ENCODE peak calls at places on chromosomes 7 and 10, in ten cellular contexts. One of them, this sample, is unnamed.
A peak's percentile ranks its signal among the peaks of the same experiment; 100 is the strongest.

GRCh38 chr10:102633282-102633681 is 11.0 kb upstream of the TRIM8 start:
- DNase-seq in Peyer's patch: no peak
- DNase-seq in H9: no peak
- DNase-seq in CD8-positive, alpha-beta memory T cell: no peak
- DNase-seq in suprapubic skin: no peak
- DNase-seq in HepG2: no peak
- DNase-seq in mucosa of descending colon: no peak
- DNase-seq in psoas muscle: peak; percentile 59
- DNase-seq in GM23338: no peak
- DNase-seq in tibial nerve: no peak
- DNase-seq in this sample: no peak

GRCh38 chr10:5958680-5959079 is 18.7 kb downstream of the IL15RA start:
- DNase-seq in Peyer's patch: no peak
- DNase-seq in H9: no peak
- DNase-seq in CD8-positive, alpha-beta memory T cell: no peak
- DNase-seq in suprapubic skin: no peak
- DNase-seq in HepG2: no peak
- DNase-seq in mucosa of descending colon: no peak
- DNase-seq in psoas muscle: no peak
- DNase-seq in GM23338: no peak
- DNase-seq in tibial nerve: no peak
- DNase-seq in this sample: no peak

GRCh38 chr7:30549933-30550493 is 44.7 kb upstream of the GARS1 start:
- DNase-seq in Peyer's patch: no peak
- DNase-seq in H9: no peak
- DNase-seq in CD8-positive, alpha-beta memory T cell: no peak
- DNase-seq in suprapubic skin: no peak
- DNase-seq in HepG2: no peak
- DNase-seq in mucosa of descending colon: no peak
- DNase-seq in psoas muscle: no peak
- DNase-seq in GM23338: peak; percentile 21
- DNase-seq in tibial nerve: no peak
- DNase-seq in this sample: no peak

GRCh38 chr7:80934286-80934685 is 15.4 kb upstream of the SEMA3C start:
- DNase-seq in Peyer's patch: no peak
- DNase-seq in H9: no peak
- DNase-seq in CD8-positive, alpha-beta memory T cell: no peak
- DNase-seq in suprapubic skin: no peak
- DNase-seq in HepG2: no peak
- DNase-seq in mucosa of descending colon: no peak
- DNase-seq in psoas muscle: no peak
- DNase-seq in GM23338: no peak
- DNase-seq in tibial nerve: no peak
- DNase-seq in this sample: no peak

GRCh38 chr10:46283217-46283944 is 3.4 kb upstream of the ANTXRL start:
- DNase-seq in Peyer's patch: no peak
- DNase-seq in H9: no peak
- DNase-seq in CD8-positive, alpha-beta memory T cell: no peak
- DNase-seq in suprapubic skin: peak; percentile 37
- DNase-seq in HepG2: no peak
- DNase-seq in mucosa of descending colon: no peak
- DNase-seq in psoas muscle: no peak
- DNase-seq in GM23338: no peak
- DNase-seq in tibial nerve: no peak
- DNase-seq in this sample: no peak

GRCh38 chr10:73653701-73654100 is 2.1 kb downstream of the SYNPO2L start:
- DNase-seq in Peyer's patch: no peak
- DNase-seq in H9: no peak
- DNase-seq in CD8-positive, alpha-beta memory T cell: no peak
- DNase-seq in suprapubic skin: no peak
- DNase-seq in HepG2: peak; percentile 61
- DNase-seq in mucosa of descending colon: no peak
- DNase-seq in psoas muscle: peak; percentile 61
- DNase-seq in GM23338: peak; percentile 40
- DNase-seq in tibial nerve: no peak
- DNase-seq in this sample: no peak

GRCh38 chr7:47435889-47436312 is 146.0 kb downstream of the TNS3 start:
- DNase-seq in Peyer's patch: peak; percentile 81
- DNase-seq in H9: peak; percentile 63
- DNase-seq in CD8-positive, alpha-beta memory T cell: no peak
- DNase-seq in suprapubic skin: no peak
- DNase-seq in HepG2: peak; percentile 27
- DNase-seq in mucosa of descending colon: peak; percentile 83
- DNase-seq in psoas muscle: peak; percentile 78
- DNase-seq in GM23338: peak; percentile 69
- DNase-seq in tibial nerve: peak; percentile 65
- DNase-seq in this sample: peak; percentile 76

GRCh38 chr10:110455440-110455839 is 42.3 kb upstream of the DUSP5 start:
- DNase-seq in Peyer's patch: peak; percentile 46
- DNase-seq in H9: no peak
- DNase-seq in CD8-positive, alpha-beta memory T cell: no peak
- DNase-seq in suprapubic skin: peak; percentile 37
- DNase-seq in HepG2: no peak
- DNase-seq in mucosa of descending colon: no peak
- DNase-seq in psoas muscle: no peak
- DNase-seq in GM23338: no peak
- DNase-seq in tibial nerve: no peak
- DNase-seq in this sample: no peak

GRCh38 chr10:44581996-44582395 is 197.1 kb upstream of the CXCL12 start:
- DNase-seq in Peyer's patch: no peak
- DNase-seq in H9: no peak
- DNase-seq in CD8-positive, alpha-beta memory T cell: no peak
- DNase-seq in suprapubic skin: no peak
- DNase-seq in HepG2: no peak
- DNase-seq in mucosa of descending colon: no peak
- DNase-seq in psoas muscle: no peak
- DNase-seq in GM23338: no peak
- DNase-seq in tibial nerve: no peak
- DNase-seq in this sample: no peak

GRCh38 chr7:108358553-108358952 is 97.7 kb downstream of the NRCAM start:
- DNase-seq in Peyer's patch: no peak
- DNase-seq in H9: peak; percentile 36
- DNase-seq in CD8-positive, alpha-beta memory T cell: no peak
- DNase-seq in suprapubic skin: no peak
- DNase-seq in HepG2: peak; percentile 98
- DNase-seq in mucosa of descending colon: peak; percentile 9
- DNase-seq in psoas muscle: no peak
- DNase-seq in GM23338: peak; percentile 32
- DNase-seq in tibial nerve: no peak
- DNase-seq in this sample: no peak

GRCh38 chr7:6359742-6360141 is 87.3 kb upstream of the CYTH3 start:
- DNase-seq in Peyer's patch: no peak
- DNase-seq in H9: no peak
- DNase-seq in CD8-positive, alpha-beta memory T cell: no peak
- DNase-seq in suprapubic skin: no peak
- DNase-seq in HepG2: no peak
- DNase-seq in mucosa of descending colon: no peak
- DNase-seq in psoas muscle: no peak
- DNase-seq in GM23338: no peak
- DNase-seq in tibial nerve: no peak
- DNase-seq in this sample: no peak

GRCh38 chr7:19143930-19144574 is 1.2 kb downstream of the FERD3L start:
- DNase-seq in Peyer's patch: no peak
- DNase-seq in H9: peak; percentile 62
- DNase-seq in CD8-positive, alpha-beta memory T cell: no peak
- DNase-seq in suprapubic skin: no peak
- DNase-seq in HepG2: no peak
- DNase-seq in mucosa of descending colon: no peak
- DNase-seq in psoas muscle: no peak
- DNase-seq in GM23338: peak; percentile 76
- DNase-seq in tibial nerve: no peak
- DNase-seq in this sample: no peak

GRCh38 chr10:77156406-77156879 is 481.2 kb downstream of the KCNMA1 start:
- DNase-seq in Peyer's patch: no peak
- DNase-seq in H9: no peak
- DNase-seq in CD8-positive, alpha-beta memory T cell: no peak
- DNase-seq in suprapubic skin: no peak
- DNase-seq in HepG2: no peak
- DNase-seq in mucosa of descending colon: peak; percentile 61
- DNase-seq in psoas muscle: no peak
- DNase-seq in GM23338: no peak
- DNase-seq in tibial nerve: no peak
- DNase-seq in this sample: peak; percentile 35

DNA sequence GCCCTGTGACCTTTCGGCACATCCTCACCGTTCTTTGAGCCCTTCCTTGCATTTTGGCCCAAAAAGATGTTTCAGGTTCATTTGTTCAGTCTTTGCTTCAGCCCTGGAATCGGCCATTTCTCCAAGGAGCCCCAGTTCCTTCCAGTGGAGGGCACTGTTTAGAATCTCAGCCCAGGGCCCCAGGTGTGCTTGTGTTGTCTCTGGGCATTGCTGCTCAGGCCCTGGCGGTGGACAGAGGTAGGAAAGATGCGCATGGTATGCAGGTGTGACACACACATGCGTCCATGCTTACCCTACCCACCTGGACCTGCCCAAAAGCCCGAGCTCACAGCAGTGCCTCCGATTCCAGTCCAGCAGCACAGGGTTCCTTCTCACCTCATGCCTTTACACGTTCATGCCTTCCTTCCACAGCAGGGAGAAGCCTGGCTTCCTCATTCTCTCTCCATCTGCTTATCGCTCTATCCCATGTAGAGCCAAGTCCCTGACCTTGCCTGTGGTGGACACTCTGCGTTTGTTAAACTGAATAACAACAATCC is 70.6 kb downstream of the LHPP start:
- DNase-seq in Peyer's patch: peak; percentile 64
- DNase-seq in H9: peak; percentile 90
- DNase-seq in CD8-positive, alpha-beta memory T cell: no peak
- DNase-seq in suprapubic skin: no peak
- DNase-seq in HepG2: peak; percentile 39
- DNase-seq in mucosa of descending colon: peak; percentile 59
- DNase-seq in psoas muscle: peak; percentile 23
- DNase-seq in GM23338: peak; percentile 91
- DNase-seq in tibial nerve: no peak
- DNase-seq in this sample: no peak
- H3K4me1 ChIP-seq in Peyer's patch: no peaks in the 10 kb centered on the region
- H3K4me1 ChIP-seq in H9: peaks cover 2% of the 10 kb centered on the region
- H3K4me1 ChIP-seq in CD8-positive, alpha-beta memory T cell: no peaks in the 10 kb centered on the region
- H3K4me1 ChIP-seq in suprapubic skin: peaks cover 13% of the 10 kb centered on the region
- H3K4me1 ChIP-seq in HepG2: peaks cover 32% of the 10 kb centered on the region
- H3K4me1 ChIP-seq in mucosa of descending colon: peaks cover 5% of the 10 kb centered on the region
- H3K4me1 ChIP-seq in psoas muscle: no peaks in the 10 kb centered on the region
- H3K4me1 ChIP-seq in GM23338: peaks cover 10% of the 10 kb centered on the region
- H3K4me1 ChIP-seq in tibial nerve: no peaks in the 10 kb centered on the region
- H3K4me1 ChIP-seq in this sample: no peaks in the 10 kb centered on the region

DNA sequence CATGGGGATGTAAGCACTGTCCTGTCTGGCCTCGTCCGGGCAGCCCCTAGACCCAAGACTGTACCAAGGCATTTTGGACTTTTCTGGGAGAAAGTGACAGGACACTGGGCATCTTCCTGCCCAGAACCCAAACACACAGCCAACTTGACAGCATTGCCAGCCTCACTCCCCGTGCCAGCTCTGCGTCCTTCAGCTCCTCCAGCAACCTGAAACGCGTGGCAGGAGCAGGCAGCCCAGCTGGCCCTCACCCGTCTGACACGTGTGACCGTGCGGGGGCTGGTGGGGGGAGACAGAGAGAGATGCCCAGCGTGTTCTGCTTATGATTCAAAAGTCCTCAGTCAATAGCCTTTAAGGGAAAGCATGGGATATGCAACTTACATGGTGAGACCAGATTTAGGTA is 50.3 kb upstream of the SLC29A3 start:
- DNase-seq in Peyer's patch: no peak
- DNase-seq in H9: no peak
- DNase-seq in CD8-positive, alpha-beta memory T cell: no peak
- DNase-seq in suprapubic skin: no peak
- DNase-seq in HepG2: no peak
- DNase-seq in mucosa of descending colon: no peak
- DNase-seq in psoas muscle: peak; percentile 91
- DNase-seq in GM23338: no peak
- DNase-seq in tibial nerve: no peak
- DNase-seq in this sample: no peak
- H3K4me1 ChIP-seq in Peyer's patch: no peaks in the 10 kb centered on the region
- H3K4me1 ChIP-seq in H9: peaks cover 3% of the 10 kb centered on the region
- H3K4me1 ChIP-seq in CD8-positive, alpha-beta memory T cell: no peaks in the 10 kb centered on the region
- H3K4me1 ChIP-seq in suprapubic skin: peaks cover 32% of the 10 kb centered on the region
- H3K4me1 ChIP-seq in HepG2: peaks cover 13% of the 10 kb centered on the region
- H3K4me1 ChIP-seq in mucosa of descending colon: peaks cover 2% of the 10 kb centered on the region
- H3K4me1 ChIP-seq in psoas muscle: peaks cover 46% of the 10 kb centered on the region
- H3K4me1 ChIP-seq in GM23338: peaks cover 47% of the 10 kb centered on the region
- H3K4me1 ChIP-seq in tibial nerve: no peaks in the 10 kb centered on the region
- H3K4me1 ChIP-seq in this sample: no peaks in the 10 kb centered on the region

GRCh38 chr10:43396928-43397624 is 11.9 kb downstream of the HNRNPF start:
- DNase-seq in Peyer's patch: peak; percentile 97
- DNase-seq in H9: peak; percentile 93
- DNase-seq in CD8-positive, alpha-beta memory T cell: peak; percentile 80
- DNase-seq in suprapubic skin: peak; percentile 96
- DNase-seq in HepG2: peak; percentile 92
- DNase-seq in mucosa of descending colon: peak; percentile 91
- DNase-seq in psoas muscle: peak; percentile 92
- DNase-seq in GM23338: peak; percentile 96
- DNase-seq in tibial nerve: peak; percentile 80
- DNase-seq in this sample: peak; percentile 72

GRCh38 chr10:43401627-43402026 is 7.4 kb downstream of the HNRNPF start:
- DNase-seq in Peyer's patch: peak; percentile 35
- DNase-seq in H9: peak; percentile 80
- DNase-seq in CD8-positive, alpha-beta memory T cell: no peak
- DNase-seq in suprapubic skin: no peak
- DNase-seq in HepG2: no peak
- DNase-seq in mucosa of descending colon: no peak
- DNase-seq in psoas muscle: no peak
- DNase-seq in GM23338: peak; percentile 93
- DNase-seq in tibial nerve: no peak
- DNase-seq in this sample: no peak

GRCh38 chr10:43396061-43396927 is 12.7 kb downstream of the HNRNPF start:
- DNase-seq in Peyer's patch: peak; percentile 89
- DNase-seq in H9: peak; percentile 78
- DNase-seq in CD8-positive, alpha-beta memory T cell: peak; percentile 58
- DNase-seq in suprapubic skin: peak; percentile 87
- DNase-seq in HepG2: peak; percentile 79
- DNase-seq in mucosa of descending colon: peak; percentile 85
- DNase-seq in psoas muscle: peak; percentile 87
- DNase-seq in GM23338: peak; percentile 83
- DNase-seq in tibial nerve: peak; percentile 49
- DNase-seq in this sample: peak; percentile 73

GRCh38 chr10:43399911-43400310 is 9.1 kb downstream of the HNRNPF start:
- DNase-seq in Peyer's patch: no peak
- DNase-seq in H9: no peak
- DNase-seq in CD8-positive, alpha-beta memory T cell: no peak
- DNase-seq in suprapubic skin: no peak
- DNase-seq in HepG2: no peak
- DNase-seq in mucosa of descending colon: no peak
- DNase-seq in psoas muscle: no peak
- DNase-seq in GM23338: no peak
- DNase-seq in tibial nerve: no peak
- DNase-seq in this sample: no peak

GRCh38 chr10:43398939-43399871 is 9.8 kb downstream of the HNRNPF start:
- DNase-seq in Peyer's patch: peak; percentile 68
- DNase-seq in H9: no peak
- DNase-seq in CD8-positive, alpha-beta memory T cell: no peak
- DNase-seq in suprapubic skin: no peak
- DNase-seq in HepG2: peak; percentile 79
- DNase-seq in mucosa of descending colon: no peak
- DNase-seq in psoas muscle: no peak
- DNase-seq in GM23338: no peak
- DNase-seq in tibial nerve: no peak
- DNase-seq in this sample: no peak
- H3K4me1 ChIP-seq in Peyer's patch: peaks cover 3% of the 10 kb centered on the region
- H3K4me1 ChIP-seq in H9: peaks cover 4% of the 10 kb centered on the region
- H3K4me1 ChIP-seq in CD8-positive, alpha-beta memory T cell: peaks cover 86% of the 10 kb centered on the region
- H3K4me1 ChIP-seq in suprapubic skin: peaks cover 84% of the 10 kb centered on the region
- H3K4me1 ChIP-seq in HepG2: peaks cover 79% of the 10 kb centered on the region
- H3K4me1 ChIP-seq in mucosa of descending colon: peaks cover 59% of the 10 kb centered on the region
- H3K4me1 ChIP-seq in psoas muscle: peaks cover 70% of the 10 kb centered on the region
- H3K4me1 ChIP-seq in GM23338: peaks cover 59% of the 10 kb centered on the region
- H3K4me1 ChIP-seq in tibial nerve: no peaks in the 10 kb centered on the region
- H3K4me1 ChIP-seq in this sample: peaks cover 9% of the 10 kb centered on the region

GRCh38 chr10:79145174-79145483 is 76.4 kb downstream of the ZMIZ1 start:
- DNase-seq in Peyer's patch: no peak
- DNase-seq in H9: no peak
- DNase-seq in CD8-positive, alpha-beta memory T cell: no peak
- DNase-seq in suprapubic skin: no peak
- DNase-seq in HepG2: no peak
- DNase-seq in mucosa of descending colon: no peak
- DNase-seq in psoas muscle: no peak
- DNase-seq in GM23338: no peak
- DNase-seq in tibial nerve: no peak
- DNase-seq in this sample: no peak
- H3K4me1 ChIP-seq in Peyer's patch: no peaks in the 10 kb centered on the region
- H3K4me1 ChIP-seq in H9: peaks cover 11% of the 10 kb centered on the region
- H3K4me1 ChIP-seq in CD8-positive, alpha-beta memory T cell: peaks cover 68% of the 10 kb centered on the region
- H3K4me1 ChIP-seq in suprapubic skin: peaks cover 85% of the 10 kb centered on the region
- H3K4me1 ChIP-seq in HepG2: peaks cover 52% of the 10 kb centered on the region
- H3K4me1 ChIP-seq in mucosa of descending colon: peaks cover 41% of the 10 kb centered on the region
- H3K4me1 ChIP-seq in psoas muscle: peaks cover 67% of the 10 kb centered on the region
- H3K4me1 ChIP-seq in GM23338: peaks cover 31% of the 10 kb centered on the region
- H3K4me1 ChIP-seq in tibial nerve: peaks cover 20% of the 10 kb centered on the region
- H3K4me1 ChIP-seq in this sample: peaks cover 35% of the 10 kb centered on the region

This sample was measured in uterus.